ENCODE peak calls at places on chromosomes 11 and 22, in five cellular contexts. B, W, J, F and S are unnamed samples.

GRCh38 chr11:1567721-1568100 is 4.4 kb downstream of the DUSP8 start:
- DNase-seq in F (no peak), B (no peak), J (no peak), W (no peak), S (no peak)

GRCh38 chr11:63766501-63767270 is 1.9 kb downstream of the ZFTA start:
- DNase-seq in F (no peak), B (no peak), J (no peak), W (no peak), S (no peak)

GRCh38 chr22:43131773-43132501 is 11.3 kb downstream of the MCAT start:
- DNase-seq in J (no peak), B (no peak), F (no peak), W (no peak), S (no peak)

GRCh38 chr11:84420261-84420660 is 1134.1 kb upstream of the CCDC90B start:
- DNase-seq in W (no peak), B (no peak), J (no peak), F (no peak), S (no peak)

GRCh38 chr11:61964941-61965282 is 2.5 kb downstream of the FTH1 start:
- DNase-seq in W (no peak), B (no peak), F (no peak), J (no peak), S (no peak)

GRCh38 chr11:46724088-46724487 is 5.1 kb downstream of the F2 start:
- DNase-seq in W (no peak), B (no peak), F (no peak), J (no peak), S (no peak)

GRCh38 chr11:45859661-45860140 is 12.4 kb downstream of the CRY2 start:
- DNase-seq in F (peak), J (no peak), W (no peak), B (no peak), S (no peak)

GRCh38 chr11:77384584-77384983 is 83.1 kb upstream of the GDPD4 start:
- DNase-seq in B (no peak), J (no peak), F (no peak), W (no peak), S (no peak)

GRCh38 chr11:113488931-113489351 is 13.7 kb upstream of the DRD2 start:
- DNase-seq in B (no peak), F (no peak), J (no peak), W (no peak), S (no peak)

GRCh38 chr11:84901986-84902385 is 725.2 kb downstream of the DLG2 start:
- DNase-seq in B (no peak), F (no peak), J (no peak), W (no peak), S (no peak)

GRCh38 chr22:24304067-24304675 is 33.5 kb downstream of the SPECC1L start:
- DNase-seq in W (no peak), F (no peak), J (peak), B (no peak), S (peak)

GRCh38 chr11:93219440-93219839 is 21.6 kb upstream of the SLC36A4 start:
- DNase-seq in B (no peak), J (no peak), W (no peak), F (no peak), S (peak)

GRCh38 chr11:100908746-100909145 is 220.9 kb downstream of the PGR start:
- DNase-seq in J (no peak), B (no peak), W (no peak), F (no peak), S (no peak)

GRCh38 chr11:75946531-75947530 is 131.8 kb downstream of the UVRAG start:
- DNase-seq in J (no peak), B (no peak), F (no peak), W (no peak), S (peak)